ENCODE peak calls at places on chromosomes 2 and 18, in eight cellular contexts. Z is fibroblast of lung, C is Peyer's patch, F is breast epithelium, M is A549, U is AG04450, Q is cardiac muscle cell, B is PC-9. A is an unnamed sample.

GRCh38 chr2:76385943-76386342 is 675.2 kb upstream of the GCFC2 start:
- DNase-seq in Z (no peak), C (no peak), F (no peak), M (no peak), U (no peak), Q (no peak), B (no peak), A (no peak)

GRCh38 chr2:166140922-166141321 is 13.1 kb upstream of the SCN1A start:
- DNase-seq in Z (no peak), C (no peak), F (no peak), M (no peak), U (no peak), Q (no peak), B (no peak), A (no peak)

GRCh38 chr18:12819330-12819729 is 64.7 kb downstream of the PTPN2 start:
- DNase-seq in Z (no peak), C (no peak), F (no peak), M (no peak), U (no peak), Q (no peak), B (no peak), A (no peak)

GRCh38 chr2:68743531-68743930 is 8.9 kb downstream of the ARHGAP25 start:
- DNase-seq in Z (no peak), C (peak; percentile 14), F (no peak), M (no peak), U (no peak), Q (no peak), B (no peak), A (no peak)

GRCh38 chr2:19488009-19488691 is 129.7 kb upstream of the OSR1 start:
- DNase-seq in Z (peak; percentile 68), C (no peak), F (no peak), M (peak; percentile 86), U (no peak), Q (no peak), B (peak; percentile 92), A (no peak)

GRCh38 chr2:46555011-46555410 is 75.6 kb downstream of the TMEM247 start:
- DNase-seq in Z (no peak), C (no peak), F (no peak), M (no peak), U (no peak), Q (no peak), B (no peak), A (no peak)

GRCh38 chr2:97011977-97012569 is 25.7 kb upstream of the FAM178B start:
- DNase-seq in Z (peak; percentile 62), C (no peak), F (no peak), M (peak; percentile 72), U (peak; percentile 38), Q (peak; percentile 52), B (peak; percentile 53), A (no peak)

GRCh38 chr2:88176352-88176952 is 6.3 kb downstream of the THNSL2 start:
- DNase-seq in Z (no peak), C (no peak), F (no peak), M (no peak), U (no peak), Q (peak; percentile 55), B (no peak), A (no peak)

GRCh38 chr2:105796791-105797190 is 52.1 kb downstream of the NCK2 start:
- DNase-seq in Z (no peak), C (no peak), F (no peak), M (no peak), U (no peak), Q (no peak), B (no peak), A (no peak)

GRCh38 chr18:29083545-29083944 is 906.6 kb upstream of the CDH2 start:
- DNase-seq in Z (no peak), C (no peak), F (no peak), M (no peak), U (no peak), Q (no peak), B (no peak), A (no peak)

GRCh38 chr2:118845843-118846666 is 1.4 kb downstream of the EN1 start:
- DNase-seq in Z (no peak), C (no peak), F (no peak), M (no peak), U (no peak), Q (no peak), B (no peak), A (no peak)

GRCh38 chr2:207110310-207110709 is 55.4 kb downstream of the KLF7 start:
- DNase-seq in Z (no peak), C (no peak), F (no peak), M (no peak), U (no peak), Q (no peak), B (no peak), A (no peak)

GRCh38 chr2:236061899-236062298 is 106.3 kb downstream of the GBX2 start:
- DNase-seq in Z (no peak), C (no peak), F (no peak), M (no peak), U (no peak), Q (no peak), B (no peak), A (no peak)

GRCh38 chr2:109324859-109325258 is 195.9 kb downstream of the SH3RF3 start:
- DNase-seq in Z (peak; percentile 97), C (peak; percentile 17), F (no peak), M (no peak), U (peak; percentile 92), Q (no peak), B (peak; percentile 79), A (no peak)

GRCh38 chr2:108605947-108606346 is 71.7 kb downstream of the LIMS1 start:
- DNase-seq in Z (no peak), C (no peak), F (no peak), M (no peak), U (no peak), Q (no peak), B (no peak), A (no peak)

GRCh38 chr2:178268435-178268834 is 74.1 kb downstream of the OSBPL6 start:
- DNase-seq in Z (no peak), C (no peak), F (no peak), M (no peak), U (no peak), Q (no peak), B (no peak), A (no peak)

GRCh38 chr2:157876771-157877108 is 610 bp upstream of the ACVR1 start:
- DNase-seq in Z (no peak), C (no peak), F (no peak), M (no peak), U (no peak), Q (no peak), B (no peak), A (no peak)

GRCh38 chr2:70143314-70144150 is 47.3 kb downstream of the C2orf42 start:
- DNase-seq in Z (peak; percentile 48), C (peak; percentile 46), F (peak; percentile 65), M (peak; percentile 81), U (no peak), Q (peak; percentile 65), B (peak; percentile 41), A (peak; percentile 48)

GRCh38 chr18:32974421-32975165 is 201.8 kb upstream of the KLHL14 start:
- DNase-seq in Z (peak; percentile 35), C (no peak), F (no peak), M (no peak), U (no peak), Q (no peak), B (no peak), A (no peak)

GRCh38 chr18:12819822-12820221 is 64.2 kb downstream of the PTPN2 start:
- DNase-seq in Z (no peak), C (no peak), F (no peak), M (no peak), U (no peak), Q (no peak), B (no peak), A (no peak)

GRCh38 chr2:238242731-238243495 is 3.1 kb upstream of the HES6 start:
- DNase-seq in Z (no peak), C (no peak), F (no peak), M (no peak), U (no peak), Q (no peak), B (no peak), A (no peak)

DNA sequence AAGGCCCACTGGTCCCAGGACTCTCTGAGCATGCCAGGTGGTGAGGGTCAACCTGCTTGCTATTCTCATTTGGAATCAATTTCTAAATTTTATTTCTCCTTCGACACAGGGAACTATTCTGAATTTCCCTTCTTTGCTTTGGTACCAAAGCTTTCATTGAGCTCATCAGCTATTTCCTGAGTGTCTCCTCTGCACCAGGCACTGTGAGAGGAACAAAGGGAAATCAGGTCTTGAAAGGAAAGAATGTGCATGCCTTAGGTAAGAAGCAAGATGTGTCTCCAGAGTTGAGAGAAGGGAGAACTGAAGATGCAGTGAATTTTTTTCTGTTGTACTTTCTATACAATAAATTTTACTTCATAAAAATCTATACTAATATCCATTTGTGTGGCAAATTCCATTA is 17.9 kb downstream of the SPATS2L start:
- DNase-seq in Z (no peak), C (no peak), F (no peak), M (no peak), U (no peak), Q (no peak), B (no peak), A (no peak)
- H3K9me3 ChIP-seq in Z (no peaks in the 10 kb centered on the region), C (no peaks in the 10 kb centered on the region), F (no peaks in the 10 kb centered on the region), M (no peaks in the 10 kb centered on the region), U (no peaks in the 10 kb centered on the region), Q (no peaks in the 10 kb centered on the region), B (peaks cover 3% of the 10 kb centered on the region), A (no peaks in the 10 kb centered on the region)

DNA sequence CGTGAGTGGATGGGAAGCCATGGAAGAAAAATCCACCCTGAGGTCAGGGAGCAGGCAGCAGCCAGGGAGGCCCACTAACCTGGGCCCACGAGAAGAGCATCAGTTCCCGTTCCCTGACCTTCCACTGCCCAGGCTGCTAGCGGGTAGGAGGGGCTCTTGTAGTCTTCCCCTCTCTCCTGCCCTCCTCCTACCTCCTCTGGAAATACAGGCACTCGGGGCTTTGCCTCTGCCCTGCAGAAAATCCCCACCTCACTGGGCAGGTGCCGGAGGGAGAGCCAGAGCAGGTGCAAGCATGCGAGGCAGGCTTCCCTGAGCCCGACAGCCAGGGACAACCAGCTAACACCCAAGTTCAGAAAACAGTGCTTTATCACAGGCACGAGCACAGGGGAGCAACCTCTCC is 15.1 kb downstream of the GYPC start:
- DNase-seq in Z (no peak), C (no peak), F (no peak), M (no peak), U (no peak), Q (no peak), B (no peak), A (no peak)
- H3K9me3 ChIP-seq in Z (no peaks in the 10 kb centered on the region), C (no peaks in the 10 kb centered on the region), F (peaks cover 5% of the 10 kb centered on the region), M (peaks cover 6% of the 10 kb centered on the region), U (peaks cover 15% of the 10 kb centered on the region), Q (no peaks in the 10 kb centered on the region), B (peaks cover 9% of the 10 kb centered on the region), A (peaks cover 6% of the 10 kb centered on the region)

GRCh38 chr2:115214050-115214449 is 771.6 kb downstream of the DPP10 start:
- DNase-seq in Z (no peak), C (no peak), F (no peak), M (no peak), U (no peak), Q (no peak), B (no peak), A (no peak)

GRCh38 chr2:115208493-115209164 is 766.2 kb downstream of the DPP10 start:
- DNase-seq in Z (no peak), C (no peak), F (no peak), M (no peak), U (no peak), Q (no peak), B (no peak), A (no peak)
- H3K9me3 ChIP-seq in Z (no peaks in the 10 kb centered on the region), C (no peaks in the 10 kb centered on the region), F (no peaks in the 10 kb centered on the region), M (no peaks in the 10 kb centered on the region), U (no peaks in the 10 kb centered on the region), Q (no peaks in the 10 kb centered on the region), B (no peaks in the 10 kb centered on the region), A (no peaks in the 10 kb centered on the region)

GRCh38 chr2:63300835-63301234 is 250.2 kb downstream of the OTX1 start:
- DNase-seq in Z (no peak), C (no peak), F (no peak), M (peak; percentile 35), U (no peak), Q (no peak), B (no peak), A (no peak)

GRCh38 chr2:63301481-63301880 is 250.9 kb downstream of the OTX1 start:
- DNase-seq in Z (no peak), C (no peak), F (no peak), M (peak; percentile 9), U (no peak), Q (no peak), B (no peak), A (no peak)
- H3K9me3 ChIP-seq in Z (no peaks in the 10 kb centered on the region), C (no peaks in the 10 kb centered on the region), F (peaks cover 73% of the 10 kb centered on the region), M (peaks cover 40% of the 10 kb centered on the region), U (peaks cover 23% of the 10 kb centered on the region), Q (no peaks in the 10 kb centered on the region), B (peaks cover 10% of the 10 kb centered on the region), A (peaks cover 24% of the 10 kb centered on the region)

A was measured in CD8-positive, alpha-beta memory T cell.